ENCODE peak calls at places on chromosomes 5 and 9, in eight cellular contexts. R is 8988T; Y is anterior cingulate cortex; K is ureter; Z is fibroblast of mammary gland; U is GM23338; S is natural killer cell; X is effector memory CD8-positive, alpha-beta T cell. J is an unnamed sample.

GRCh38 chr9:134240371-134240770 is 76.0 kb upstream of the RNU6ATAC start:
- DNase-seq in Z (no peak), Y (no peak), R (no peak), K (no peak), U (no peak), S (no peak), X (no peak), J (no peak)

GRCh38 chr9:136329211-136329627 is 1.9 kb downstream of the GPSM1 start:
- DNase-seq in Z (no peak), S (no peak), Y (no peak), K (no peak), X (no peak), U (no peak), R (no peak), J (no peak)

GRCh38 chr5:106376522-106376921 is 1294.2 kb downstream of the EFNA5 start:
- DNase-seq in Y (no peak), X (no peak), U (no peak), R (no peak), S (no peak), Z (peak; percentile 23), K (no peak), J (peak; percentile 55)

GRCh38 chr5:72195581-72195980 is 88.3 kb downstream of the MAP1B start:
- DNase-seq in K (no peak), U (no peak), S (no peak), Y (no peak), R (no peak), X (no peak), Z (no peak), J (no peak)

GRCh38 chr9:37445832-37446231 is 19.4 kb downstream of the ZBTB5 start:
- DNase-seq in Y (no peak), X (no peak), R (no peak), Z (no peak), K (no peak), U (no peak), S (no peak), J (no peak)

GRCh38 chr5:120454094-120454798 is 9.9 kb upstream of the PRR16 start:
- DNase-seq in R (no peak), Z (peak; percentile 86), K (no peak), S (no peak), Y (no peak), U (peak; percentile 44), X (no peak), J (peak; percentile 36)

GRCh38 chr5:75843319-75843718 is 126.1 kb upstream of the POC5 start:
- DNase-seq in R (no peak), K (no peak), Z (no peak), S (no peak), Y (no peak), U (no peak), X (no peak), J (no peak)

GRCh38 chr5:132941331-132941730 is 22.1 kb downstream of the AFF4 start:
- DNase-seq in Y (no peak), U (no peak), Z (no peak), K (no peak), R (no peak), X (no peak), S (no peak), J (no peak)

GRCh38 chr5:10602031-10602806 is 38.3 kb downstream of the ANKRD33B start:
- DNase-seq in X (no peak), Z (no peak), S (no peak), K (no peak), Y (no peak), U (no peak), R (no peak), J (no peak)

J was measured in kidney glomerular epithelial cell.